ENCODE peak calls at places on chromosomes 11 and 22, in four cellular contexts. P, R, T and A are unnamed samples.

GRCh38 chr22:30562391-30562790 is 12.1 kb downstream of the GAL3ST1 start:
- DNase-seq in T (no peak), R (no peak), P (no peak), A (no peak)

GRCh38 chr11:57320719-57321387 is 3.9 kb downstream of the TNKS1BP1 start:
- DNase-seq in T (peak; percentile 78), R (no peak), P (no peak), A (no peak)

GRCh38 chr11:2528301-2529050 is 83.7 kb downstream of the KCNQ1 start:
- DNase-seq in R (no peak), P (no peak), T (no peak), A (no peak)

GRCh38 chr11:81420668-81421550 is 1312.8 kb downstream of the FAM181B start:
- DNase-seq in T (no peak), R (no peak), P (peak; percentile 46), A (no peak)

GRCh38 chr11:65183201-65183891 is 1.6 kb downstream of the CAPN1 start:
- DNase-seq in T (no peak), R (no peak), P (no peak), A (no peak)

GRCh38 chr22:27170491-27170890 is 513.1 kb downstream of the MIAT start:
- DNase-seq in R (no peak), T (no peak), P (no peak), A (no peak)

GRCh38 chr11:75474240-75474639 is 41.2 kb upstream of the KLHL35 start:
- DNase-seq in T (no peak), P (no peak), R (no peak), A (no peak)

GRCh38 chr11:21774212-21774611 is 418.7 kb upstream of the ANO5 start:
- DNase-seq in R (no peak), P (no peak), T (no peak), A (no peak)

GRCh38 chr22:40407021-40407761 is 36.8 kb downstream of the SGSM3 start:
- DNase-seq in P (no peak), T (no peak), R (no peak), A (no peak)

GRCh38 chr11:133529807-133530500 is 2.3 kb downstream of the OPCML start:
- DNase-seq in R (no peak), P (peak; percentile 60), T (no peak), A (no peak)

GRCh38 chr11:19594326-19594725 is 118.3 kb upstream of the NAV2 start:
- DNase-seq in R (no peak), T (no peak), P (no peak), A (no peak)

GRCh38 chr11:133894956-133895549 is 49.7 kb upstream of the SPATA19 start:
- DNase-seq in P (peak; percentile 54), R (no peak), T (no peak), A (peak; percentile 24)

GRCh38 chr22:37922177-37922576 is 16.1 kb downstream of the MICALL1 start:
- DNase-seq in P (no peak), T (no peak), R (no peak), A (no peak)

GRCh38 chr11:134536677-134537076 is 124.6 kb upstream of the B3GAT1 start:
- DNase-seq in R (no peak), T (no peak), P (peak; percentile 34), A (no peak)

GRCh38 chr22:33389927-33390326 is 331.7 kb upstream of the SYN3 start:
- DNase-seq in P (no peak), T (no peak), R (no peak), A (no peak)

GRCh38 chr11:111531687-111532364 is 8.7 kb upstream of the LAYN start:
- DNase-seq in T (no peak), P (no peak), R (no peak), A (peak; percentile 8)

GRCh38 chr22:20391222-20391621 is 2.7 kb upstream of the ZNF74 start:
- DNase-seq in P (no peak), T (no peak), R (no peak), A (no peak)

GRCh38 chr11:133816146-133816545 is 29.2 kb downstream of the SPATA19 start:
- DNase-seq in P (no peak), T (no peak), R (no peak), A (no peak)

GRCh38 chr11:61787928-61788491 is 4.4 kb downstream of the TMEM258 start:
- DNase-seq in T (peak; percentile 74), P (peak; percentile 75), R (peak; percentile 42), A (no peak)

GRCh38 chr11:121964591-121964990 is 151.4 kb downstream of the BLID start:
- DNase-seq in R (no peak), P (no peak), T (no peak), A (no peak)

GRCh38 chr11:67024410-67024809 is 1.5 kb downstream of the SYT12 start:
- DNase-seq in P (no peak), T (no peak), R (no peak), A (no peak)

GRCh38 chr22:45248832-45249561 is 8.3 kb upstream of the KIAA0930 start:
- DNase-seq in R (no peak), T (no peak), P (no peak), A (peak; percentile 78)

GRCh38 chr11:67278135-67278938 is 10.8 kb upstream of the ANKRD13D start:
- DNase-seq in R (no peak), T (no peak), P (no peak), A (no peak)

GRCh38 chr11:46979358-46979757 is 42.8 kb downstream of the CSTPP1 start:
- DNase-seq in R (no peak), T (no peak), P (no peak), A (no peak)

GRCh38 chr11:5509803-5510202 is at the start of gene UBQLN3:
- DNase-seq in P (no peak), R (no peak), T (no peak), A (no peak)

GRCh38 chr11:116615211-116615865 is 157.4 kb downstream of the BUD13 start:
- DNase-seq in P (no peak), R (no peak), T (no peak), A (no peak)

GRCh38 chr11:128886401-128887119 is 4.6 kb upstream of the KCNJ5 start:
- DNase-seq in T (no peak), R (no peak), P (no peak), A (no peak)

GRCh38 chr22:42686756-42687491 is 33.7 kb downstream of the A4GALT start:
- DNase-seq in P (no peak), T (no peak), R (no peak), A (no peak)

GRCh38 chr22:42685941-42686666 is 34.6 kb downstream of the A4GALT start:
- DNase-seq in R (no peak), P (no peak), T (no peak), A (no peak)

GRCh38 chr22:42688914-42689275 is 31.8 kb downstream of the A4GALT start:
- DNase-seq in T (no peak), P (no peak), R (no peak), A (no peak)

GRCh38 chr22:42691440-42691839 is 29.2 kb downstream of the A4GALT start:
- DNase-seq in R (no peak), T (no peak), P (no peak), A (no peak)

DNA sequence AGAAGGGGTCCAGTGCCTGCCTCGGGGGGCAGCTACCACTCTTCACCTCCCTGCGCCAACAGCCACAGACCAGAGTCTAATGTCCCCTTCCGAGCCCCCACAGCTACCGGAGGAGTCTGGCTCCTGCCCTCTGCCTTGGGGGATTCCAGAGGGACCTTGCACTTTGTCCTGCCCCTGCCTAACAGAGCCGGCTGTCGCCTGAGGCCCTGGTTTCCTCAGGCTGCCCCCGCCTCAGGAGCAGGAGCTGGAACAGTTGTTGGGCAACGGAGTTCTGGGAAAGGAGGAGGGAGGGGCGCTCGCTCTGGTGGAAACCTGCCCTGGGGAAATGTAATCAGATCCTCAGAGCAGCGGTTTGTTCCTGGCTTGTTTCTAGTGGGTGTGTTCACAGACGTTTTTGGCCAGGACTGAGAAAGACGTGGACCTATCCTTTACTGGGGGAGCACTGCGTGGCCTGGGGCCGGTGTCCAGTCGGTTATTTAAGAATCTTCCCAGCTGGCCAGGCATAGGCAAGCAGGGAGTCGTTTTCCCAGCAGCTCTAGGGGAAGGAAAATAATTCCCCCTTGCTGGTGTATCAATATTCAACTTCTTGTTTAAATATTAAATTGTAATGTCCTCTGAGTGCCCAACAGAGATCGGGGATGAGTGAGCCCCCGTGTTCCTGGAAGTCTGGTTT is 32.3 kb downstream of the A4GALT start:
- DNase-seq in P (no peak), R (peak; percentile 37), T (peak; percentile 57), A (no peak)
- TF ChIP-seq BRCA1 in P (no peak), R (no peak), T (no peak), A (no peak)

GRCh38 chr11:113193894-113194293 is 120.5 kb upstream of the TTC12 start:
- DNase-seq in T (no peak), R (no peak), P (no peak), A (peak; percentile 11)

GRCh38 chr11:113188433-113188834 is 125.9 kb upstream of the TTC12 start:
- DNase-seq in R (no peak), P (no peak), T (no peak), A (peak; percentile 36)

GRCh38 chr11:113193077-113193476 is 121.3 kb upstream of the TTC12 start:
- DNase-seq in T (no peak), R (no peak), P (no peak), A (no peak)

GRCh38 chr11:113192121-113192925 is 122.1 kb upstream of the TTC12 start:
- DNase-seq in P (no peak), T (no peak), R (no peak), A (no peak)

DNA sequence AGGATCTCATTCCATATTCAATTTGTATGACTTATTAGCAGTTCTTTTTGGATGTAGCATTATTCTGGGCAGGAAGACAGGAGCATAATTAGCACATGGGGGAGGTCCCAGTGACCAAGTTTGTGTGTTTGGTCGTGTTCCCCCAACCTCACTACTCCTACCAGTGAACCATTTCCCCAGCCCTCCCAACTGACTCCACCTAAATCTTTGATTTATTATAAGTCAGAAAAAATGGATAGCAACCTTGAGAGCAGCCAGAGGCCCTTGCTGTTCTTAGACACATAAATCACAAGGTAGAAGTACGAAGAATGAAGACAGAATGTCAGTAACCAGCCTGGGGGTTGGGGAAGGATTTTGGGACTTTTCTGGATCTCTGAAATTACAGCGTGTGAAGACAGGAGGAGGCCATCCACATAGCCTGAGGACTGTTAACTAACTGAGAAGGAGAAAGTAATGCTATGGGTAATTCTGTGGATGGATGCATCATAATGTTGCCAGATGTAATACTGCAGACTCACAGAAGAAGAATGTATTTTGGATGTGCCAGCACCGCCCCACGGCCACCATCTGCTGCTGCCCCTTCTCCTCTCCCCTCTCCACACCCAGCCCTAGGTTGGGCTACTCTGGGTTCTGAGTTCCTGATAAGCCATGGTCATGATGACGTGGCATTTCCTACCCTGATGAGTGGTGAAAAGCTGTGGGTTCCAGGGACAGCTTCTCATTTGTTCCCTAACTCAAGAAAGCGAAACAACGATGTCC is 124.3 kb upstream of the TTC12 start:
- DNase-seq in R (peak; percentile 57), T (no peak), P (no peak), A (no peak)
- TF ChIP-seq BRCA1 in R (no peak), T (no peak), P (no peak), A (no peak)

GRCh38 chr11:83051760-83052671 is 19.7 kb downstream of the RAB30 start:
- DNase-seq in R (no peak), P (no peak), T (no peak), A (no peak)
- TF ChIP-seq BRCA1 in R (no peak), P (no peak), T (no peak), A (no peak)

GRCh38 chr11:126450806-126451205 is 95.3 kb downstream of the ST3GAL4 start:
- DNase-seq in P (no peak), R (no peak), T (no peak), A (no peak)
- TF ChIP-seq BRCA1 in P (no peak), R (no peak), T (no peak), A (no peak)

GRCh38 chr11:92225563-92226308 is 1.1 kb downstream of the FAT3 start:
- DNase-seq in R (no peak), P (peak; percentile 77), T (no peak), A (no peak)
- TF ChIP-seq BRCA1 in R (no peak), P (no peak), T (no peak), A (no peak)

GRCh38 chr11:73266644-73267015 is 5.5 kb upstream of the P2RY6 start:
- DNase-seq in T (no peak), R (no peak), P (no peak), A (no peak)
- TF ChIP-seq BRCA1 in T (no peak), R (no peak), P (no peak), A (no peak)